ENCODE peak calls at places on chromosomes 7 and 10, in six cellular contexts. S is activated T-cell treated with anti-CD3 and anti-CD28 coated beads for 1 hour, N is NCI-H2081, U is islet precursor cell, A is H4, X is AG04450. I is an unnamed sample.

GRCh38 chr7:135979674-135980660 is 2.8 kb upstream of the MTPN start:
- DNase-seq in X (no peak), A (peak), S (no peak), U (no peak), N (no peak), I (peak)

GRCh38 chr7:127885843-127886242 is 145.4 kb downstream of the LRRC4 start:
- DNase-seq in A (peak), S (no peak), N (peak), X (no peak), U (peak), I (no peak)

GRCh38 chr7:124720195-124720594 is 45.4 kb downstream of the GPR37 start:
- DNase-seq in X (peak), U (no peak), N (no peak), A (peak), S (no peak), I (peak)

GRCh38 chr7:103854611-103855010 is 134.8 kb downstream of the RELN start:
- DNase-seq in N (no peak), X (no peak), U (no peak), S (no peak), A (no peak), I (no peak)

GRCh38 chr7:101058355-101058754 is 26.9 kb upstream of the TRIM56 start:
- DNase-seq in U (peak), A (peak), N (no peak), X (no peak), S (peak), I (no peak)

GRCh38 chr10:688621-689426 is 644 bp downstream of the DIP2C start:
- DNase-seq in X (no peak), A (no peak), U (no peak), N (no peak), S (no peak), I (no peak)

GRCh38 chr10:71236286-71236685 is 23.9 kb downstream of the UNC5B start:
- DNase-seq in X (no peak), U (peak), N (no peak), S (no peak), A (no peak), I (no peak)

GRCh38 chr7:2632717-2633537 is 1.1 kb downstream of the TTYH3 start:
- DNase-seq in A (peak), N (peak), S (no peak), U (peak), X (no peak), I (no peak)

GRCh38 chr10:72229261-72230251 is 13.5 kb upstream of the ASCC1 start:
- DNase-seq in A (no peak), S (no peak), X (no peak), N (peak), U (no peak), I (no peak)

GRCh38 chr10:26739087-26739631 is 41.7 kb downstream of the PDSS1 start:
- DNase-seq in X (no peak), U (no peak), S (no peak), N (peak), A (no peak), I (no peak)

GRCh38 chr7:126574276-126574675 is 678.5 kb downstream of the GRM8 start:
- DNase-seq in A (no peak), S (no peak), X (no peak), N (no peak), U (no peak), I (peak)

GRCh38 chr10:116899626-116900025 is 50.3 kb downstream of the ENO4 start:
- DNase-seq in S (no peak), N (no peak), A (no peak), X (no peak), U (no peak), I (no peak)

GRCh38 chr7:129163875-129164544 is 19.5 kb downstream of the TSPAN33 start:
- DNase-seq in N (no peak), S (no peak), X (peak), U (peak), A (peak), I (peak)

GRCh38 chr10:92573091-92573797 is 649 bp downstream of the IDE start:
- DNase-seq in A (peak), U (peak), X (no peak), S (peak), N (no peak), I (no peak)

GRCh38 chr10:124686707-124687376 is 57.3 kb downstream of the FAM53B start:
- DNase-seq in S (no peak), X (no peak), N (peak), U (no peak), A (no peak), I (no peak)

GRCh38 chr7:66247387-66248078 is 42.4 kb downstream of the TPST1 start:
- DNase-seq in N (no peak), A (no peak), X (no peak), U (no peak), S (no peak), I (no peak)

GRCh38 chr10:110444009-110444347 is 53.7 kb upstream of the DUSP5 start:
- DNase-seq in U (no peak), N (no peak), S (no peak), A (no peak), X (no peak), I (no peak)

GRCh38 chr10:90992462-90992861 is 71.6 kb upstream of the ANKRD1 start:
- DNase-seq in N (no peak), U (no peak), S (no peak), A (no peak), X (no peak), I (no peak)

GRCh38 chr10:132272061-132272766 is 35.5 kb downstream of the STK32C start:
- DNase-seq in X (peak), N (no peak), A (no peak), U (no peak), S (no peak), I (no peak)

GRCh38 chr10:95241533-95241932 is 47.5 kb downstream of the ACSM6 start:
- DNase-seq in X (no peak), S (no peak), A (peak), N (no peak), U (no peak), I (no peak)

GRCh38 chr7:65295409-65295808 is 78.2 kb upstream of the ZNF92 start:
- DNase-seq in U (no peak), A (no peak), S (no peak), N (no peak), X (no peak), I (no peak)

GRCh38 chr7:22574756-22575517 is 74.9 kb upstream of the STEAP1B start:
- DNase-seq in U (peak), S (no peak), X (no peak), N (no peak), A (no peak), I (no peak)

GRCh38 chr10:129972145-129972965 is 8.3 kb upstream of the EBF3 start:
- DNase-seq in U (peak), S (no peak), X (no peak), A (no peak), N (no peak), I (no peak)

GRCh38 chr10:3812141-3812540 is 27.1 kb upstream of the KLF6 start:
- DNase-seq in S (no peak), U (peak), A (no peak), N (no peak), X (no peak), I (no peak)

GRCh38 chr10:11162828-11163599 is 145.3 kb downstream of the CELF2 start:
- DNase-seq in U (peak), N (no peak), S (peak), X (no peak), A (no peak), I (no peak)

GRCh38 chr7:3201306-3201705 is 99.7 kb upstream of the SDK1 start:
- DNase-seq in S (no peak), U (peak), N (no peak), X (no peak), A (no peak), I (no peak)

GRCh38 chr10:34107623-34108516 is 707.2 kb downstream of the PARD3 start:
- DNase-seq in U (no peak), X (no peak), S (no peak), A (no peak), N (no peak), I (no peak)

GRCh38 chr10:115355162-115355760 is 262.1 kb downstream of the ATRNL1 start:
- DNase-seq in U (peak), S (no peak), X (peak), A (peak), N (peak), I (peak)

GRCh38 chr10:73931767-73932624 is 21.1 kb downstream of the PLAU start:
- DNase-seq in U (peak), N (no peak), A (peak), S (peak), X (no peak), I (no peak)

GRCh38 chr10:819816-820215 is 111.7 kb downstream of the LARP4B start:
- DNase-seq in N (no peak), S (no peak), U (no peak), X (no peak), A (no peak), I (no peak)

I was measured in non-pigmented ciliary epithelial cell.